ENCODE peak calls at places on chromosomes 13 and 19, in ten cellular contexts. One of them, this sample, is unnamed.
A peak's percentile ranks its signal among the peaks of the same experiment; 100 is the strongest.

GRCh38 chr19:49210108-49210900 is 52.7 kb downstream of the TRPM4 start:
- DNase-seq in RWPE1: peak; percentile 29
- DNase-seq in sigmoid colon: peak; percentile 84
- DNase-seq in stimulated activated CD4-positive, alpha-beta T cell treated with anti-CD3 and anti-CD28 coated beads, Interleukin-1b, Interleukin-23, amount 100 ng/mL, for 48 hours: peak; percentile 70
- DNase-seq in hippocampal formation: no peak
- DNase-seq in right atrium auricular region: no peak
- DNase-seq in NCI-H2081: no peak
- DNase-seq in lung: no peak
- DNase-seq in T-helper 22 cell: peak; percentile 8
- DNase-seq in GM23338: peak; percentile 98
- DNase-seq in this sample: no peak

GRCh38 chr13:102401305-102401704 is 543 bp downstream of the FGF14 start:
- DNase-seq in RWPE1: no peak
- DNase-seq in sigmoid colon: no peak
- DNase-seq in stimulated activated CD4-positive, alpha-beta T cell treated with anti-CD3 and anti-CD28 coated beads, Interleukin-1b, Interleukin-23, amount 100 ng/mL, for 48 hours: no peak
- DNase-seq in hippocampal formation: no peak
- DNase-seq in right atrium auricular region: no peak
- DNase-seq in NCI-H2081: no peak
- DNase-seq in lung: no peak
- DNase-seq in T-helper 22 cell: no peak
- DNase-seq in GM23338: no peak
- DNase-seq in this sample: peak; percentile 1

GRCh38 chr19:17104679-17105078 is 29.1 kb downstream of the MYO9B start:
- DNase-seq in RWPE1: no peak
- DNase-seq in sigmoid colon: no peak
- DNase-seq in stimulated activated CD4-positive, alpha-beta T cell treated with anti-CD3 and anti-CD28 coated beads, Interleukin-1b, Interleukin-23, amount 100 ng/mL, for 48 hours: no peak
- DNase-seq in hippocampal formation: no peak
- DNase-seq in right atrium auricular region: no peak
- DNase-seq in NCI-H2081: no peak
- DNase-seq in lung: no peak
- DNase-seq in T-helper 22 cell: no peak
- DNase-seq in GM23338: no peak
- DNase-seq in this sample: no peak

GRCh38 chr19:4140237-4140711 is 13.2 kb upstream of the CREB3L3 start:
- DNase-seq in RWPE1: peak; percentile 81
- DNase-seq in sigmoid colon: no peak
- DNase-seq in stimulated activated CD4-positive, alpha-beta T cell treated with anti-CD3 and anti-CD28 coated beads, Interleukin-1b, Interleukin-23, amount 100 ng/mL, for 48 hours: peak; percentile 13
- DNase-seq in hippocampal formation: no peak
- DNase-seq in right atrium auricular region: no peak
- DNase-seq in NCI-H2081: peak; percentile 73
- DNase-seq in lung: no peak
- DNase-seq in T-helper 22 cell: no peak
- DNase-seq in GM23338: peak; percentile 94
- DNase-seq in this sample: peak; percentile 38

GRCh38 chr13:95601216-95601615 is 43.3 kb downstream of the DZIP1 start:
- DNase-seq in RWPE1: no peak
- DNase-seq in sigmoid colon: no peak
- DNase-seq in stimulated activated CD4-positive, alpha-beta T cell treated with anti-CD3 and anti-CD28 coated beads, Interleukin-1b, Interleukin-23, amount 100 ng/mL, for 48 hours: no peak
- DNase-seq in hippocampal formation: no peak
- DNase-seq in right atrium auricular region: no peak
- DNase-seq in NCI-H2081: no peak
- DNase-seq in lung: no peak
- DNase-seq in T-helper 22 cell: no peak
- DNase-seq in GM23338: no peak
- DNase-seq in this sample: no peak

GRCh38 chr13:41700790-41701310 is 243.5 kb downstream of the RGCC start:
- DNase-seq in RWPE1: peak; percentile 50
- DNase-seq in sigmoid colon: no peak
- DNase-seq in stimulated activated CD4-positive, alpha-beta T cell treated with anti-CD3 and anti-CD28 coated beads, Interleukin-1b, Interleukin-23, amount 100 ng/mL, for 48 hours: no peak
- DNase-seq in hippocampal formation: no peak
- DNase-seq in right atrium auricular region: no peak
- DNase-seq in NCI-H2081: peak; percentile 94
- DNase-seq in lung: no peak
- DNase-seq in T-helper 22 cell: no peak
- DNase-seq in GM23338: no peak
- DNase-seq in this sample: peak; percentile 35

GRCh38 chr19:38676023-38676877 is 28.8 kb downstream of the ACTN4 start:
- DNase-seq in RWPE1: no peak
- DNase-seq in sigmoid colon: no peak
- DNase-seq in stimulated activated CD4-positive, alpha-beta T cell treated with anti-CD3 and anti-CD28 coated beads, Interleukin-1b, Interleukin-23, amount 100 ng/mL, for 48 hours: no peak
- DNase-seq in hippocampal formation: no peak
- DNase-seq in right atrium auricular region: no peak
- DNase-seq in NCI-H2081: no peak
- DNase-seq in lung: no peak
- DNase-seq in T-helper 22 cell: no peak
- DNase-seq in GM23338: no peak
- DNase-seq in this sample: peak; percentile 66

GRCh38 chr13:99984134-99984462 is 2.5 kb downstream of the ZIC2 start:
- DNase-seq in RWPE1: no peak
- DNase-seq in sigmoid colon: no peak
- DNase-seq in stimulated activated CD4-positive, alpha-beta T cell treated with anti-CD3 and anti-CD28 coated beads, Interleukin-1b, Interleukin-23, amount 100 ng/mL, for 48 hours: no peak
- DNase-seq in hippocampal formation: no peak
- DNase-seq in right atrium auricular region: no peak
- DNase-seq in NCI-H2081: no peak
- DNase-seq in lung: no peak
- DNase-seq in T-helper 22 cell: no peak
- DNase-seq in GM23338: no peak
- DNase-seq in this sample: no peak

GRCh38 chr19:38478273-38478971 is 44.9 kb downstream of the RYR1 start:
- DNase-seq in RWPE1: peak; percentile 18
- DNase-seq in sigmoid colon: no peak
- DNase-seq in stimulated activated CD4-positive, alpha-beta T cell treated with anti-CD3 and anti-CD28 coated beads, Interleukin-1b, Interleukin-23, amount 100 ng/mL, for 48 hours: no peak
- DNase-seq in hippocampal formation: no peak
- DNase-seq in right atrium auricular region: no peak
- DNase-seq in NCI-H2081: no peak
- DNase-seq in lung: no peak
- DNase-seq in T-helper 22 cell: no peak
- DNase-seq in GM23338: peak; percentile 39
- DNase-seq in this sample: no peak

GRCh38 chr13:94369862-94370491 is 109.5 kb downstream of the DCT start:
- DNase-seq in RWPE1: no peak
- DNase-seq in sigmoid colon: no peak
- DNase-seq in stimulated activated CD4-positive, alpha-beta T cell treated with anti-CD3 and anti-CD28 coated beads, Interleukin-1b, Interleukin-23, amount 100 ng/mL, for 48 hours: no peak
- DNase-seq in hippocampal formation: no peak
- DNase-seq in right atrium auricular region: no peak
- DNase-seq in NCI-H2081: peak; percentile 40
- DNase-seq in lung: no peak
- DNase-seq in T-helper 22 cell: no peak
- DNase-seq in GM23338: no peak
- DNase-seq in this sample: no peak

GRCh38 chr19:46978470-46978869 is 41.2 kb upstream of the NPAS1 start:
- DNase-seq in RWPE1: no peak
- DNase-seq in sigmoid colon: no peak
- DNase-seq in stimulated activated CD4-positive, alpha-beta T cell treated with anti-CD3 and anti-CD28 coated beads, Interleukin-1b, Interleukin-23, amount 100 ng/mL, for 48 hours: no peak
- DNase-seq in hippocampal formation: no peak
- DNase-seq in right atrium auricular region: no peak
- DNase-seq in NCI-H2081: no peak
- DNase-seq in lung: no peak
- DNase-seq in T-helper 22 cell: no peak
- DNase-seq in GM23338: no peak
- DNase-seq in this sample: no peak

GRCh38 chr13:28423010-28423409 is 71.9 kb downstream of the FLT1 start:
- DNase-seq in RWPE1: no peak
- DNase-seq in sigmoid colon: peak; percentile 64
- DNase-seq in stimulated activated CD4-positive, alpha-beta T cell treated with anti-CD3 and anti-CD28 coated beads, Interleukin-1b, Interleukin-23, amount 100 ng/mL, for 48 hours: no peak
- DNase-seq in hippocampal formation: peak; percentile 17
- DNase-seq in right atrium auricular region: no peak
- DNase-seq in NCI-H2081: no peak
- DNase-seq in lung: peak; percentile 47
- DNase-seq in T-helper 22 cell: no peak
- DNase-seq in GM23338: no peak
- DNase-seq in this sample: no peak

GRCh38 chr19:29662604-29663404 is 2.5 kb upstream of the PLEKHF1 start:
- DNase-seq in RWPE1: peak; percentile 67
- DNase-seq in sigmoid colon: peak; percentile 89
- DNase-seq in stimulated activated CD4-positive, alpha-beta T cell treated with anti-CD3 and anti-CD28 coated beads, Interleukin-1b, Interleukin-23, amount 100 ng/mL, for 48 hours: peak; percentile 61
- DNase-seq in hippocampal formation: peak; percentile 21
- DNase-seq in right atrium auricular region: peak; percentile 89
- DNase-seq in NCI-H2081: no peak
- DNase-seq in lung: no peak
- DNase-seq in T-helper 22 cell: no peak
- DNase-seq in GM23338: no peak
- DNase-seq in this sample: peak; percentile 82

GRCh38 chr13:18628428-18628827 is 553.2 kb downstream of the TUBA3C start:
- DNase-seq in RWPE1: no peak
- DNase-seq in sigmoid colon: no peak
- DNase-seq in stimulated activated CD4-positive, alpha-beta T cell treated with anti-CD3 and anti-CD28 coated beads, Interleukin-1b, Interleukin-23, amount 100 ng/mL, for 48 hours: no peak
- DNase-seq in hippocampal formation: no peak
- DNase-seq in right atrium auricular region: no peak
- DNase-seq in NCI-H2081: no peak
- DNase-seq in lung: no peak
- DNase-seq in T-helper 22 cell: no peak
- DNase-seq in GM23338: no peak
- DNase-seq in this sample: no peak

GRCh38 chr19:57314146-57314545 is 6.1 kb upstream of the ZNF543 start:
- DNase-seq in RWPE1: no peak
- DNase-seq in sigmoid colon: no peak
- DNase-seq in stimulated activated CD4-positive, alpha-beta T cell treated with anti-CD3 and anti-CD28 coated beads, Interleukin-1b, Interleukin-23, amount 100 ng/mL, for 48 hours: no peak
- DNase-seq in hippocampal formation: no peak
- DNase-seq in right atrium auricular region: no peak
- DNase-seq in NCI-H2081: no peak
- DNase-seq in lung: no peak
- DNase-seq in T-helper 22 cell: no peak
- DNase-seq in GM23338: no peak
- DNase-seq in this sample: no peak

GRCh38 chr19:17296278-17296677 is 6.9 kb downstream of the ABHD8 start:
- DNase-seq in RWPE1: peak; percentile 72
- DNase-seq in sigmoid colon: no peak
- DNase-seq in stimulated activated CD4-positive, alpha-beta T cell treated with anti-CD3 and anti-CD28 coated beads, Interleukin-1b, Interleukin-23, amount 100 ng/mL, for 48 hours: no peak
- DNase-seq in hippocampal formation: no peak
- DNase-seq in right atrium auricular region: no peak
- DNase-seq in NCI-H2081: no peak
- DNase-seq in lung: no peak
- DNase-seq in T-helper 22 cell: no peak
- DNase-seq in GM23338: no peak
- DNase-seq in this sample: peak; percentile 50

GRCh38 chr19:58563034-58563573 is 4.7 kb upstream of the UBE2M start:
- DNase-seq in RWPE1: no peak
- DNase-seq in sigmoid colon: peak; percentile 71
- DNase-seq in stimulated activated CD4-positive, alpha-beta T cell treated with anti-CD3 and anti-CD28 coated beads, Interleukin-1b, Interleukin-23, amount 100 ng/mL, for 48 hours: no peak
- DNase-seq in hippocampal formation: no peak
- DNase-seq in right atrium auricular region: no peak
- DNase-seq in NCI-H2081: no peak
- DNase-seq in lung: no peak
- DNase-seq in T-helper 22 cell: no peak
- DNase-seq in GM23338: peak; percentile 50
- DNase-seq in this sample: peak; percentile 32

This sample was measured in mammary epithelial cell.